ENCODE peak calls at places on chromosomes 16 and 17, in ten cellular contexts. One of them, this sample, is unnamed.

GRCh38 chr16:8736123-8736680 is 61.2 kb downstream of the TMEM186 start:
- DNase-seq in activated T-helper 9 cell treated with anti-CD3 and anti-CD28 coated beads, Interleukin-2, amount 50 U/mL, for 16 hours: no peak
- DNase-seq in skeletal muscle cell: no peak
- DNase-seq in psoas muscle: no peak
- DNase-seq in NCI-H460: no peak
- DNase-seq in dermis microvascular lymphatic vessel endothelial cell: no peak
- DNase-seq in caudate nucleus: no peak
- DNase-seq in aorta: no peak
- DNase-seq in heart right ventricle: no peak
- DNase-seq in ovary: no peak
- DNase-seq in this sample: no peak

GRCh38 chr17:67312265-67312664 is 54.1 kb downstream of the PSMD12 start:
- DNase-seq in activated T-helper 9 cell treated with anti-CD3 and anti-CD28 coated beads, Interleukin-2, amount 50 U/mL, for 16 hours: no peak
- DNase-seq in skeletal muscle cell: no peak
- DNase-seq in psoas muscle: no peak
- DNase-seq in NCI-H460: no peak
- DNase-seq in dermis microvascular lymphatic vessel endothelial cell: peak
- DNase-seq in caudate nucleus: no peak
- DNase-seq in aorta: no peak
- DNase-seq in heart right ventricle: no peak
- DNase-seq in ovary: no peak
- DNase-seq in this sample: no peak

GRCh38 chr17:50583636-50584035 is 23.1 kb downstream of the CACNA1G start:
- DNase-seq in activated T-helper 9 cell treated with anti-CD3 and anti-CD28 coated beads, Interleukin-2, amount 50 U/mL, for 16 hours: no peak
- DNase-seq in skeletal muscle cell: no peak
- DNase-seq in psoas muscle: no peak
- DNase-seq in NCI-H460: no peak
- DNase-seq in dermis microvascular lymphatic vessel endothelial cell: no peak
- DNase-seq in caudate nucleus: no peak
- DNase-seq in aorta: no peak
- DNase-seq in heart right ventricle: peak
- DNase-seq in ovary: no peak
- DNase-seq in this sample: peak

GRCh38 chr17:63549289-63549945 is 860 bp upstream of the DCAF7 start:
- DNase-seq in activated T-helper 9 cell treated with anti-CD3 and anti-CD28 coated beads, Interleukin-2, amount 50 U/mL, for 16 hours: no peak
- DNase-seq in skeletal muscle cell: no peak
- DNase-seq in psoas muscle: no peak
- DNase-seq in NCI-H460: peak
- DNase-seq in dermis microvascular lymphatic vessel endothelial cell: no peak
- DNase-seq in caudate nucleus: no peak
- DNase-seq in aorta: no peak
- DNase-seq in heart right ventricle: no peak
- DNase-seq in ovary: no peak
- DNase-seq in this sample: no peak

GRCh38 chr16:920722-921121 is 50.1 kb downstream of the LMF1 start:
- DNase-seq in activated T-helper 9 cell treated with anti-CD3 and anti-CD28 coated beads, Interleukin-2, amount 50 U/mL, for 16 hours: no peak
- DNase-seq in skeletal muscle cell: peak
- DNase-seq in psoas muscle: peak
- DNase-seq in NCI-H460: no peak
- DNase-seq in dermis microvascular lymphatic vessel endothelial cell: no peak
- DNase-seq in caudate nucleus: peak
- DNase-seq in aorta: peak
- DNase-seq in heart right ventricle: peak
- DNase-seq in ovary: no peak
- DNase-seq in this sample: peak

GRCh38 chr17:76274559-76274956 is 9.4 kb downstream of the UBALD2 start:
- DNase-seq in activated T-helper 9 cell treated with anti-CD3 and anti-CD28 coated beads, Interleukin-2, amount 50 U/mL, for 16 hours: no peak
- DNase-seq in skeletal muscle cell: no peak
- DNase-seq in psoas muscle: no peak
- DNase-seq in NCI-H460: no peak
- DNase-seq in dermis microvascular lymphatic vessel endothelial cell: no peak
- DNase-seq in caudate nucleus: no peak
- DNase-seq in aorta: no peak
- DNase-seq in heart right ventricle: no peak
- DNase-seq in ovary: no peak
- DNase-seq in this sample: no peak

GRCh38 chr17:28960256-28961106 is 9.2 kb upstream of the PHF12 start:
- DNase-seq in activated T-helper 9 cell treated with anti-CD3 and anti-CD28 coated beads, Interleukin-2, amount 50 U/mL, for 16 hours: no peak
- DNase-seq in skeletal muscle cell: no peak
- DNase-seq in psoas muscle: no peak
- DNase-seq in NCI-H460: no peak
- DNase-seq in dermis microvascular lymphatic vessel endothelial cell: no peak
- DNase-seq in caudate nucleus: no peak
- DNase-seq in aorta: peak
- DNase-seq in heart right ventricle: no peak
- DNase-seq in ovary: peak
- DNase-seq in this sample: peak

GRCh38 chr17:163514-164103 is 17.8 kb downstream of the DOC2B start:
- DNase-seq in activated T-helper 9 cell treated with anti-CD3 and anti-CD28 coated beads, Interleukin-2, amount 50 U/mL, for 16 hours: no peak
- DNase-seq in skeletal muscle cell: no peak
- DNase-seq in psoas muscle: no peak
- DNase-seq in NCI-H460: no peak
- DNase-seq in dermis microvascular lymphatic vessel endothelial cell: no peak
- DNase-seq in caudate nucleus: no peak
- DNase-seq in aorta: no peak
- DNase-seq in heart right ventricle: no peak
- DNase-seq in ovary: no peak
- DNase-seq in this sample: no peak

This sample was measured in right cardiac atrium.